ENCODE peak calls at places on chromosomes 7 and 10, in ten cellular contexts. One of them, this sample, is unnamed.

GRCh38 chr7:75762350-75762917 is 9.6 kb downstream of the CCL26 start:
- DNase-seq in gastrocnemius medialis: no peak
- DNase-seq in aorta: no peak
- DNase-seq in GM23248: peak; percentile 88
- DNase-seq in CD4-positive, CD25-positive, alpha-beta regulatory T cell: no peak
- DNase-seq in CD8-positive, alpha-beta T cell: no peak
- DNase-seq in OCI-LY7: peak; percentile 84
- DNase-seq in heart right ventricle: no peak
- DNase-seq in cardiac muscle cell: peak; percentile 80
- DNase-seq in right lobe of liver: no peak
- DNase-seq in this sample: no peak

GRCh38 chr7:55484241-55484640 is 88.1 kb downstream of the VOPP1 start:
- DNase-seq in gastrocnemius medialis: no peak
- DNase-seq in aorta: no peak
- DNase-seq in GM23248: no peak
- DNase-seq in CD4-positive, CD25-positive, alpha-beta regulatory T cell: no peak
- DNase-seq in CD8-positive, alpha-beta T cell: peak; percentile 23
- DNase-seq in OCI-LY7: no peak
- DNase-seq in heart right ventricle: no peak
- DNase-seq in cardiac muscle cell: no peak
- DNase-seq in right lobe of liver: no peak
- DNase-seq in this sample: no peak

GRCh38 chr7:30460246-30460633 is 18.3 kb downstream of the NOD1 start:
- DNase-seq in gastrocnemius medialis: no peak
- DNase-seq in aorta: no peak
- DNase-seq in GM23248: peak; percentile 13
- DNase-seq in CD4-positive, CD25-positive, alpha-beta regulatory T cell: no peak
- DNase-seq in CD8-positive, alpha-beta T cell: no peak
- DNase-seq in OCI-LY7: no peak
- DNase-seq in heart right ventricle: no peak
- DNase-seq in cardiac muscle cell: no peak
- DNase-seq in right lobe of liver: no peak
- DNase-seq in this sample: no peak

GRCh38 chr10:88879754-88880286 is at the start of gene STAMBPL1:
- DNase-seq in gastrocnemius medialis: peak; percentile 16
- DNase-seq in aorta: no peak
- DNase-seq in GM23248: no peak
- DNase-seq in CD4-positive, CD25-positive, alpha-beta regulatory T cell: peak; percentile 60
- DNase-seq in CD8-positive, alpha-beta T cell: no peak
- DNase-seq in OCI-LY7: peak; percentile 88
- DNase-seq in heart right ventricle: no peak
- DNase-seq in cardiac muscle cell: no peak
- DNase-seq in right lobe of liver: no peak
- DNase-seq in this sample: no peak

GRCh38 chr7:34747842-34748241 is 89.8 kb downstream of the NPSR1 start:
- DNase-seq in gastrocnemius medialis: no peak
- DNase-seq in aorta: no peak
- DNase-seq in GM23248: no peak
- DNase-seq in CD4-positive, CD25-positive, alpha-beta regulatory T cell: no peak
- DNase-seq in CD8-positive, alpha-beta T cell: no peak
- DNase-seq in OCI-LY7: no peak
- DNase-seq in heart right ventricle: no peak
- DNase-seq in cardiac muscle cell: no peak
- DNase-seq in right lobe of liver: no peak
- DNase-seq in this sample: no peak

GRCh38 chr7:4642468-4643203 is 39.5 kb upstream of the FOXK1 start:
- DNase-seq in gastrocnemius medialis: no peak
- DNase-seq in aorta: peak; percentile 27
- DNase-seq in GM23248: peak; percentile 62
- DNase-seq in CD4-positive, CD25-positive, alpha-beta regulatory T cell: no peak
- DNase-seq in CD8-positive, alpha-beta T cell: no peak
- DNase-seq in OCI-LY7: peak; percentile 6
- DNase-seq in heart right ventricle: no peak
- DNase-seq in cardiac muscle cell: no peak
- DNase-seq in right lobe of liver: no peak
- DNase-seq in this sample: no peak

GRCh38 chr7:158094046-158094445 is 493.6 kb downstream of the PTPRN2 start:
- DNase-seq in gastrocnemius medialis: no peak
- DNase-seq in aorta: no peak
- DNase-seq in GM23248: no peak
- DNase-seq in CD4-positive, CD25-positive, alpha-beta regulatory T cell: no peak
- DNase-seq in CD8-positive, alpha-beta T cell: no peak
- DNase-seq in OCI-LY7: no peak
- DNase-seq in heart right ventricle: no peak
- DNase-seq in cardiac muscle cell: no peak
- DNase-seq in right lobe of liver: peak; percentile 27
- DNase-seq in this sample: no peak

GRCh38 chr10:33492914-33493313 is 158.4 kb upstream of the NRP1 start:
- DNase-seq in gastrocnemius medialis: no peak
- DNase-seq in aorta: no peak
- DNase-seq in GM23248: no peak
- DNase-seq in CD4-positive, CD25-positive, alpha-beta regulatory T cell: no peak
- DNase-seq in CD8-positive, alpha-beta T cell: no peak
- DNase-seq in OCI-LY7: no peak
- DNase-seq in heart right ventricle: no peak
- DNase-seq in cardiac muscle cell: no peak
- DNase-seq in right lobe of liver: no peak
- DNase-seq in this sample: no peak

GRCh38 chr10:126160571-126160970 is 227.7 kb downstream of the ADAM12 start:
- DNase-seq in gastrocnemius medialis: no peak
- DNase-seq in aorta: no peak
- DNase-seq in GM23248: no peak
- DNase-seq in CD4-positive, CD25-positive, alpha-beta regulatory T cell: no peak
- DNase-seq in CD8-positive, alpha-beta T cell: no peak
- DNase-seq in OCI-LY7: no peak
- DNase-seq in heart right ventricle: no peak
- DNase-seq in cardiac muscle cell: no peak
- DNase-seq in right lobe of liver: no peak
- DNase-seq in this sample: no peak

GRCh38 chr10:73768881-73769280 is 13.0 kb upstream of the CHCHD1 start:
- DNase-seq in gastrocnemius medialis: no peak
- DNase-seq in aorta: no peak
- DNase-seq in GM23248: no peak
- DNase-seq in CD4-positive, CD25-positive, alpha-beta regulatory T cell: peak; percentile 44
- DNase-seq in CD8-positive, alpha-beta T cell: peak; percentile 75
- DNase-seq in OCI-LY7: peak; percentile 81
- DNase-seq in heart right ventricle: no peak
- DNase-seq in cardiac muscle cell: no peak
- DNase-seq in right lobe of liver: no peak
- DNase-seq in this sample: no peak

GRCh38 chr7:19105546-19105945 is 11.9 kb downstream of the TWIST1 start:
- DNase-seq in gastrocnemius medialis: no peak
- DNase-seq in aorta: no peak
- DNase-seq in GM23248: peak; percentile 63
- DNase-seq in CD4-positive, CD25-positive, alpha-beta regulatory T cell: no peak
- DNase-seq in CD8-positive, alpha-beta T cell: no peak
- DNase-seq in OCI-LY7: no peak
- DNase-seq in heart right ventricle: no peak
- DNase-seq in cardiac muscle cell: no peak
- DNase-seq in right lobe of liver: no peak
- DNase-seq in this sample: no peak

GRCh38 chr7:19106308-19107141 is 10.9 kb downstream of the TWIST1 start:
- DNase-seq in gastrocnemius medialis: no peak
- DNase-seq in aorta: peak; percentile 75
- DNase-seq in GM23248: peak; percentile 64
- DNase-seq in CD4-positive, CD25-positive, alpha-beta regulatory T cell: no peak
- DNase-seq in CD8-positive, alpha-beta T cell: no peak
- DNase-seq in OCI-LY7: no peak
- DNase-seq in heart right ventricle: no peak
- DNase-seq in cardiac muscle cell: peak; percentile 43
- DNase-seq in right lobe of liver: no peak
- DNase-seq in this sample: no peak

GRCh38 chr7:19107392-19108147 is 9.9 kb downstream of the TWIST1 start:
- DNase-seq in gastrocnemius medialis: no peak
- DNase-seq in aorta: peak; percentile 74
- DNase-seq in GM23248: peak; percentile 88
- DNase-seq in CD4-positive, CD25-positive, alpha-beta regulatory T cell: no peak
- DNase-seq in CD8-positive, alpha-beta T cell: no peak
- DNase-seq in OCI-LY7: no peak
- DNase-seq in heart right ventricle: no peak
- DNase-seq in cardiac muscle cell: peak; percentile 68
- DNase-seq in right lobe of liver: no peak
- DNase-seq in this sample: no peak

GRCh38 chr7:19108985-19109946 is 8.2 kb downstream of the TWIST1 start:
- DNase-seq in gastrocnemius medialis: no peak
- DNase-seq in aorta: no peak
- DNase-seq in GM23248: peak; percentile 53
- DNase-seq in CD4-positive, CD25-positive, alpha-beta regulatory T cell: no peak
- DNase-seq in CD8-positive, alpha-beta T cell: no peak
- DNase-seq in OCI-LY7: no peak
- DNase-seq in heart right ventricle: no peak
- DNase-seq in cardiac muscle cell: no peak
- DNase-seq in right lobe of liver: no peak
- DNase-seq in this sample: no peak

GRCh38 chr7:19107142-19107391 is 10.4 kb downstream of the TWIST1 start:
- DNase-seq in gastrocnemius medialis: no peak
- DNase-seq in aorta: no peak
- DNase-seq in GM23248: no peak
- DNase-seq in CD4-positive, CD25-positive, alpha-beta regulatory T cell: no peak
- DNase-seq in CD8-positive, alpha-beta T cell: no peak
- DNase-seq in OCI-LY7: no peak
- DNase-seq in heart right ventricle: no peak
- DNase-seq in cardiac muscle cell: no peak
- DNase-seq in right lobe of liver: no peak
- DNase-seq in this sample: no peak
- H3K4me3 ChIP-seq in gastrocnemius medialis: peak overlapping the region; percentile 63
- H3K4me3 ChIP-seq in aorta: peak overlapping the region; percentile 81
- H3K4me3 ChIP-seq in GM23248: peak overlapping the region; percentile 88
- H3K4me3 ChIP-seq in CD4-positive, CD25-positive, alpha-beta regulatory T cell: no peak overlapping the region
- H3K4me3 ChIP-seq in CD8-positive, alpha-beta T cell: no peak overlapping the region
- H3K4me3 ChIP-seq in OCI-LY7: no peak overlapping the region
- H3K4me3 ChIP-seq in heart right ventricle: no peak overlapping the region
- H3K4me3 ChIP-seq in cardiac muscle cell: peak overlapping the region; percentile 29
- H3K4me3 ChIP-seq in right lobe of liver: no peak overlapping the region
- H3K4me3 ChIP-seq in this sample: peak overlapping the region; percentile 37

DNA sequence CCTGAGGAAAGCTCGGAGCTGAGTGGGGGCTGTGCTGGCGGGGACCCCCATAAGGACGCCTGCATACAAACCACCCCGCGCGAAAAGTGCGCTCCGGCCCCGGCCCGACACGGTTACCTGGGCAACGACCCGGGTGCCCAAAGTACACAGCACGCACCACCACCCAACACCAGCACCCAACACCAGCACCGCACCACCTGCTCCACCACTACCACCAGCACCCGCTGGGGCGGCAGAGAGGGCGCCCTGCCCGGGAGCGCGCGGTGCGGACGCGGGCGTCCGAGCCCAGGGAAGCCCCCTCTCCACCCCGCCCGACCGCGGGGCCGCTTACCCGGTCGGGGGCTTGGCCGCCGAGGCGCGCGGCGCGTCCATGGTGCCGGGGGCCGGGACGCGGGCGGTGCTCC is 345 bp downstream of the COBL start:
- DNase-seq in gastrocnemius medialis: peak; percentile 77
- DNase-seq in aorta: no peak
- DNase-seq in GM23248: peak; percentile 9
- DNase-seq in CD4-positive, CD25-positive, alpha-beta regulatory T cell: no peak
- DNase-seq in CD8-positive, alpha-beta T cell: no peak
- DNase-seq in OCI-LY7: no peak
- DNase-seq in heart right ventricle: no peak
- DNase-seq in cardiac muscle cell: no peak
- DNase-seq in right lobe of liver: peak; percentile 76
- DNase-seq in this sample: peak; percentile 83
- H3K27ac ChIP-seq in gastrocnemius medialis: peak overlapping the region; percentile 81
- H3K27ac ChIP-seq in aorta: no peak overlapping the region
- H3K27ac ChIP-seq in GM23248: no peak overlapping the region
- H3K27ac ChIP-seq in CD4-positive, CD25-positive, alpha-beta regulatory T cell: no peak overlapping the region
- H3K27ac ChIP-seq in CD8-positive, alpha-beta T cell: no peak overlapping the region
- H3K27ac ChIP-seq in OCI-LY7: no peak overlapping the region
- H3K27ac ChIP-seq in heart right ventricle: peak overlapping the region; percentile 75
- H3K27ac ChIP-seq in cardiac muscle cell: no peak overlapping the region
- H3K27ac ChIP-seq in right lobe of liver: peak overlapping the region; percentile 86
- H3K27ac ChIP-seq in this sample: peak overlapping the region; percentile 80

DNA sequence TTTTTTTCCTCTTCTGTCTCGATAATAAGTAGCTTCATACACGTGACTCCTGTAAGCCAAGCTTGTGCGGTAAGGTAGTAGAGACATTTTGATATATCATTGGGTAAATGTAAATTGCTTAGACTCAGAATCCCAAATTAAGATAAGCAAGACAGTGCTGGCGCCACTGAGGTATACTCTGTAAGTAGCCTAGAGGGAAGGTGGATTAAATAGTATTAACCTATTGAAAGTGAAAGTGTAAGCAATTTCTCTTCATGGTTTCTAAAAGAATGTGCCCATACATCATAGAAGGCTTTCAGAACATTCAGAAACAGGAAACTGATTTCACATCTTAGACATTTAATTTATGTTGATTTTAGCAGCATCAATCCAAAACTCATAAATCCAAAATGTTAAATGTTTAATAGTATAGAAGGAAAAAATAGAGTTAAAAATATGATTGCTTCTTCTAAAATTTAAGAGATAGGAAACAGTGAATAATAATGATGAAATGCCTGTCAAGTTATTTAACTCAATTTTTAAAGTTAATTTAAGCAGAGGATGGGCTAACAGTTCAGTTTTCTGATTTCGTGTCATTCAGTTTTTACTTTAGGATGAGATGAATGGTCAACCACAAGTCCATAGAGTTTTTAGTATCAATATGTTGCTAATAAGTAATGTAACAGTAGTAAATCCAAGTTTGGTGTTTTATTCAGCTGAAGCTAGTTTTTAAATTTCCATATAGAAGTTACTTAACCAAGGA is 36.8 kb downstream of the LRRC72 start:
- DNase-seq in gastrocnemius medialis: no peak
- DNase-seq in aorta: no peak
- DNase-seq in GM23248: no peak
- DNase-seq in CD4-positive, CD25-positive, alpha-beta regulatory T cell: no peak
- DNase-seq in CD8-positive, alpha-beta T cell: no peak
- DNase-seq in OCI-LY7: peak; percentile 10
- DNase-seq in heart right ventricle: no peak
- DNase-seq in cardiac muscle cell: no peak
- DNase-seq in right lobe of liver: no peak
- DNase-seq in this sample: no peak
- H3K4me3 ChIP-seq in gastrocnemius medialis: no peak overlapping the region
- H3K4me3 ChIP-seq in aorta: no peak overlapping the region
- H3K4me3 ChIP-seq in GM23248: no peak overlapping the region
- H3K4me3 ChIP-seq in CD4-positive, CD25-positive, alpha-beta regulatory T cell: peak overlapping the region; percentile 73
- H3K4me3 ChIP-seq in CD8-positive, alpha-beta T cell: no peak overlapping the region
- H3K4me3 ChIP-seq in OCI-LY7: peak overlapping the region; percentile 41
- H3K4me3 ChIP-seq in heart right ventricle: no peak overlapping the region
- H3K4me3 ChIP-seq in cardiac muscle cell: no peak overlapping the region
- H3K4me3 ChIP-seq in right lobe of liver: no peak overlapping the region
- H3K4me3 ChIP-seq in this sample: peak overlapping the region; percentile 12

DNA sequence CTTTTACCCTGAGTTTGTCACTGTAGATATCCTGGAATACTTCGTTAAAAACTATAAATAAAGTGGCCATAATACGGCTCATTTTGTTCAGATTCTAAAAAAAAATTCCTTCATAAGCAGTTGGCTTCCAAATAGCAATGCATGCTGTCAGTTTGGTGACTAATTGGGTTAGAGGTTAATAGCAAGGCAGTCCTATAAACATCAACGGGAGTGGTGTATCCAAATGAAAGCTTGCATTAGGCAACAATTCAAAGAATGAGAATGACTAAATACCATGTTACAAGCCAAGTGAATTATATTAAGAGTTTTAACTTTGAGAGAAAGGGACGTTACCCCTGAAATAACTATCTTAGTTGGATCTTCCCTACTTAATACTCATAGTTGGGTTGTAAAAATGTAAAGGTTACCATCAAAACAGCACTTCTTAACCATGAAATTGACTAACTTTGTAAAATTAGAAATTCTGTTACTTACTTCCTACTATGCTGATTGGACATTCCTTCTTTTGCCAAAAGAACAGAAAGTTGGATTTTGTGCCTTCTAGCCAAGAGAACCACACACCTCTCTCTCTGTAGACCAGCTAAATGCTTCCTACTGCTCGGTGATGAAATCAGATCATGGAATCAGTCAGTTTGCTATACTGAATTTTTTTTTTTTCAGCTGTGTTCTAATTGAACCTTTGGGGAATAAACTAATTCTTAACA is 98.0 kb downstream of the KAT6B start:
- DNase-seq in gastrocnemius medialis: no peak
- DNase-seq in aorta: no peak
- DNase-seq in GM23248: peak; percentile 94
- DNase-seq in CD4-positive, CD25-positive, alpha-beta regulatory T cell: no peak
- DNase-seq in CD8-positive, alpha-beta T cell: no peak
- DNase-seq in OCI-LY7: no peak
- DNase-seq in heart right ventricle: no peak
- DNase-seq in cardiac muscle cell: no peak
- DNase-seq in right lobe of liver: no peak
- DNase-seq in this sample: no peak
- H3K27ac ChIP-seq in gastrocnemius medialis: peak overlapping the region; percentile 49
- H3K27ac ChIP-seq in aorta: no peak overlapping the region
- H3K27ac ChIP-seq in GM23248: peak overlapping the region; percentile 81
- H3K27ac ChIP-seq in CD4-positive, CD25-positive, alpha-beta regulatory T cell: no peak overlapping the region
- H3K27ac ChIP-seq in CD8-positive, alpha-beta T cell: no peak overlapping the region
- H3K27ac ChIP-seq in OCI-LY7: no peak overlapping the region
- H3K27ac ChIP-seq in heart right ventricle: peak overlapping the region; percentile 32
- H3K27ac ChIP-seq in cardiac muscle cell: peak overlapping the region; percentile 81
- H3K27ac ChIP-seq in right lobe of liver: no peak overlapping the region
- H3K27ac ChIP-seq in this sample: peak overlapping the region; percentile 61

This sample was measured in upper lobe of right lung.